ENCODE peak calls at places on chromosomes 12 and 14, in four cellular contexts. L is naive B cell, A is iris pigment epithelial cell, T is NCI-H1092 treated with DMSO at 0.1 percent for 48 hours. U is an unnamed sample.

GRCh38 chr12:124441443-124442190 is 125.8 kb downstream of the NCOR2 start:
- DNase-seq in L (no peak), T (no peak), A (peak; percentile 95), U (no peak)

GRCh38 chr12:389138-390096 is at the start of gene KDM5A:
- DNase-seq in L (peak; percentile 90), A (peak; percentile 96), T (no peak), U (no peak)

GRCh38 chr14:24277606-24278321 is 6.4 kb upstream of the RABGGTA start:
- DNase-seq in A (no peak), L (peak; percentile 41), T (no peak), U (no peak)

GRCh38 chr14:22570132-22570949 is 18.7 kb downstream of the DAD1 start:
- DNase-seq in A (peak; percentile 78), L (peak; percentile 95), T (peak; percentile 77), U (peak; percentile 60)

GRCh38 chr14:72892879-72893635 is 844 bp downstream of the DPF3 start:
- DNase-seq in A (peak; percentile 40), T (peak; percentile 16), L (peak; percentile 27), U (peak; percentile 62)

GRCh38 chr14:53850714-53851296 is 105.8 kb downstream of the BMP4 start:
- DNase-seq in A (peak; percentile 66), L (no peak), T (no peak), U (no peak)

GRCh38 chr12:60522684-60523083 is 926.9 kb downstream of the SLC16A7 start:
- DNase-seq in L (no peak), T (no peak), A (no peak), U (no peak)

GRCh38 chr14:24351517-24351916 is 11.7 kb upstream of the RIPK3 start:
- DNase-seq in L (no peak), T (no peak), A (peak; percentile 43), U (no peak)

GRCh38 chr12:123151679-123152454 is 977 bp upstream of the PITPNM2 start:
- DNase-seq in T (no peak), L (no peak), A (no peak), U (peak; percentile 24)

GRCh38 chr14:55071870-55072640 is 20.6 kb downstream of the MAPK1IP1L start:
- DNase-seq in T (peak; percentile 42), A (peak; percentile 86), L (peak; percentile 72), U (peak; percentile 24)

GRCh38 chr14:61260939-61261776 is 20.0 kb downstream of the TMEM30B start:
- DNase-seq in A (peak; percentile 61), L (no peak), T (no peak), U (peak; percentile 33)

GRCh38 chr12:26940820-26941219 is 2.5 kb downstream of the FGFR1OP2 start:
- DNase-seq in A (peak; percentile 50), L (no peak), T (no peak), U (no peak)

GRCh38 chr14:42001436-42001835 is 394.8 kb downstream of the LRFN5 start:
- DNase-seq in T (no peak), A (peak; percentile 16), L (no peak), U (no peak)

GRCh38 chr12:30822385-30823139 is 67.8 kb upstream of the CAPRIN2 start:
- DNase-seq in A (peak; percentile 47), T (peak; percentile 33), L (peak; percentile 21), U (no peak)

GRCh38 chr12:29543036-29543435 is 45.5 kb upstream of the OVCH1 start:
- DNase-seq in L (no peak), T (no peak), A (no peak), U (no peak)

GRCh38 chr14:22047105-22047504 is 373.5 kb upstream of the OR4E1 start:
- DNase-seq in A (peak; percentile 14), L (peak; percentile 20), T (no peak), U (no peak)

GRCh38 chr14:79150226-79150625 is 980.1 kb downstream of the NRXN3 start:
- DNase-seq in L (no peak), A (no peak), T (no peak), U (no peak)

GRCh38 chr12:54708836-54709235 is 60.7 kb upstream of the DCD start:
- DNase-seq in A (no peak), L (no peak), T (no peak), U (no peak)

GRCh38 chr12:64590183-64590582 is 20.1 kb upstream of the RASSF3 start:
- DNase-seq in T (no peak), A (no peak), L (no peak), U (no peak)

GRCh38 chr12:56020437-56021189 is at the start of gene IKZF4:
- DNase-seq in A (peak; percentile 28), L (no peak), T (peak; percentile 31), U (peak; percentile 82)

GRCh38 chr14:31024042-31024480 is 1.4 kb upstream of the AP4S1 start:
- DNase-seq in L (no peak), A (no peak), T (no peak), U (no peak)

GRCh38 chr14:51738754-51739153 is 87.0 kb downstream of the FRMD6 start:
- DNase-seq in T (peak; percentile 30), A (no peak), L (no peak), U (peak; percentile 53)

GRCh38 chr12:70154960-70155589 is 88.2 kb upstream of the CNOT2 start:
- DNase-seq in L (no peak), A (no peak), T (no peak), U (no peak)

GRCh38 chr12:108768591-108769500 is 37.5 kb upstream of the CORO1C start:
- DNase-seq in T (peak; percentile 19), A (no peak), L (peak; percentile 47), U (peak; percentile 84)

GRCh38 chr12:89750821-89751227 is 42.2 kb upstream of the ATP2B1 start:
- DNase-seq in L (no peak), T (no peak), A (no peak), U (no peak)

GRCh38 chr14:51806624-51807023 is 53.8 kb upstream of the GNG2 start:
- DNase-seq in T (no peak), L (no peak), A (no peak), U (no peak)

GRCh38 chr14:94992046-94992445 is 165.3 kb downstream of the DICER1 start:
- DNase-seq in L (no peak), T (no peak), A (peak; percentile 17), U (no peak)

GRCh38 chr14:73610692-73611091 is 1.6 kb upstream of the ACOT6 start:
- DNase-seq in T (no peak), A (peak; percentile 65), L (no peak), U (no peak)

GRCh38 chr12:74646831-74647230 is 109.2 kb downstream of the ATXN7L3B start:
- DNase-seq in T (peak; percentile 14), A (peak; percentile 12), L (no peak), U (peak; percentile 70)

GRCh38 chr12:52949413-52950331 is 754 bp downstream of the KRT18 start:
- DNase-seq in T (peak; percentile 23), A (peak; percentile 96), L (no peak), U (peak; percentile 45)

GRCh38 chr14:53355581-53356112 is 202.5 kb upstream of the DDHD1 start:
- DNase-seq in A (peak; percentile 77), L (no peak), T (peak; percentile 25), U (peak; percentile 92)

GRCh38 chr12:110916295-110916875 is 4.0 kb downstream of the MYL2 start:
- DNase-seq in L (no peak), T (no peak), A (peak; percentile 57), U (no peak)

GRCh38 chr12:27449893-27450534 is 3.5 kb downstream of the SMCO2 start:
- DNase-seq in A (no peak), T (no peak), L (no peak), U (no peak)

GRCh38 chr12:67222302-67222701 is 46.9 kb upstream of the CAND1 start:
- DNase-seq in L (no peak), T (peak; percentile 31), A (peak; percentile 28), U (peak; percentile 13)

GRCh38 chr12:95653761-95654546 is 102.7 kb upstream of the USP44 start:
- DNase-seq in T (no peak), L (no peak), A (peak; percentile 81), U (no peak)

GRCh38 chr12:8779862-8780261 is 42.6 kb upstream of the A2ML1 start:
- DNase-seq in T (no peak), A (no peak), L (no peak), U (no peak)

GRCh38 chr14:95597784-95598204 is 62.9 kb downstream of the GLRX5 start:
- DNase-seq in L (no peak), T (peak; percentile 90), A (peak; percentile 37), U (peak; percentile 86)

GRCh38 chr12:56348776-56349175 is 10.1 kb downstream of the IL23A start:
- DNase-seq in L (no peak), A (no peak), T (no peak), U (no peak)

GRCh38 chr14:69268763-69269162 is 8.8 kb downstream of the GALNT16 start:
- DNase-seq in A (peak; percentile 60), T (no peak), L (no peak), U (no peak)